ENCODE peak calls at places on chromosome 7, in eight cellular contexts. V is endothelial cell, E is lower lobe of right lung, R is DND-41, Q is amniotic stem cell, A is NCI-H1694, K is posterior vena cava, W is myocyte. H is an unnamed sample.

GRCh38 chr7:117834983-117835664 is 38.1 kb downstream of the CTTNBP2 start:
- DNase-seq in V (no peak), E (no peak), R (no peak), Q (no peak), A (no peak), K (no peak), W (no peak), H (no peak)

GRCh38 chr7:6420680-6421079 is 27.1 kb downstream of the DAGLB start:
- DNase-seq in V (no peak), E (no peak), R (no peak), Q (no peak), A (peak; percentile 70), K (no peak), W (no peak), H (no peak)

GRCh38 chr7:29879609-29880008 is 73.3 kb downstream of the WIPF3 start:
- DNase-seq in V (no peak), E (no peak), R (no peak), Q (no peak), A (no peak), K (no peak), W (no peak), H (no peak)

GRCh38 chr7:125516194-125516593 is 586.6 kb upstream of the POT1 start:
- DNase-seq in V (no peak), E (no peak), R (no peak), Q (no peak), A (peak; percentile 72), K (no peak), W (no peak), H (peak; percentile 65)

GRCh38 chr7:43784030-43785001 is 25.8 kb downstream of the BLVRA start:
- DNase-seq in V (no peak), E (peak; percentile 73), R (no peak), Q (no peak), A (no peak), K (peak; percentile 17), W (no peak), H (peak; percentile 73)

GRCh38 chr7:80896856-80897598 is 21.8 kb downstream of the SEMA3C start:
- DNase-seq in V (no peak), E (no peak), R (no peak), Q (no peak), A (no peak), K (no peak), W (no peak), H (no peak)

GRCh38 chr7:139777948-139778841 is at the start of gene HIPK2:
- DNase-seq in V (peak; percentile 75), E (peak; percentile 88), R (peak; percentile 81), Q (peak; percentile 77), A (peak; percentile 15), K (peak; percentile 92), W (peak; percentile 89), H (peak; percentile 94)

GRCh38 chr7:74403521-74404387 is 50.0 kb upstream of the GTF2IRD1 start:
- DNase-seq in V (no peak), E (no peak), R (no peak), Q (no peak), A (no peak), K (peak; percentile 81), W (no peak), H (no peak)

GRCh38 chr7:49397750-49398149 is 375.7 kb upstream of the VWC2 start:
- DNase-seq in V (no peak), E (no peak), R (no peak), Q (no peak), A (no peak), K (no peak), W (no peak), H (no peak)

GRCh38 chr7:158821173-158822021 is 7.9 kb downstream of the ESYT2 start:
- DNase-seq in V (no peak), E (no peak), R (peak; percentile 44), Q (peak; percentile 51), A (no peak), K (no peak), W (peak; percentile 81), H (no peak)

GRCh38 chr7:2156756-2157472 is 75.8 kb downstream of the MAD1L1 start:
- DNase-seq in V (no peak), E (no peak), R (no peak), Q (no peak), A (no peak), K (no peak), W (no peak), H (no peak)